ENCODE peak calls at places on chromosomes 13 and 19, in eight cellular contexts. N, E, D, Y, J, P, G and C are unnamed samples.

GRCh38 chr19:45470147-45471081 is 2.6 kb downstream of the FOSB start:
- DNase-seq in N (peak; percentile 35), E (no peak), D (no peak), Y (peak; percentile 21), J (no peak), P (no peak), G (peak; percentile 64), C (no peak)

GRCh38 chr13:67238277-67238859 is 8.2 kb upstream of the PCDH9 start:
- DNase-seq in N (no peak), E (no peak), D (no peak), Y (no peak), J (no peak), P (no peak), G (no peak), C (no peak)

GRCh38 chr19:16367269-16367683 is 42.6 kb downstream of the KLF2 start:
- DNase-seq in N (no peak), E (no peak), D (no peak), Y (no peak), J (peak; percentile 90), P (no peak), G (no peak), C (no peak)

GRCh38 chr19:17327654-17328516 is 6.8 kb downstream of the ANO8 start:
- DNase-seq in N (peak; percentile 77), E (peak; percentile 87), D (peak; percentile 61), Y (peak; percentile 96), J (no peak), P (no peak), G (peak; percentile 91), C (no peak)

GRCh38 chr19:18777725-18778389 is 13.2 kb downstream of the COMP start:
- DNase-seq in N (no peak), E (no peak), D (no peak), Y (no peak), J (no peak), P (no peak), G (no peak), C (no peak)

GRCh38 chr13:113937497-113938140 is 36.3 kb downstream of the C13orf46 start:
- DNase-seq in N (no peak), E (no peak), D (no peak), Y (no peak), J (no peak), P (no peak), G (no peak), C (no peak)

GRCh38 chr19:34393031-34393430 is 11.2 kb upstream of the PDCD2L start:
- DNase-seq in N (no peak), E (no peak), D (no peak), Y (no peak), J (no peak), P (no peak), G (no peak), C (no peak)

GRCh38 chr19:10288662-10289166 is 1.0 kb upstream of the ICAM5 start:
- DNase-seq in N (no peak), E (no peak), D (no peak), Y (no peak), J (no peak), P (no peak), G (no peak), C (peak; percentile 46)

GRCh38 chr19:5434970-5435641 is 20.1 kb upstream of the ZNRF4 start:
- DNase-seq in N (no peak), E (no peak), D (no peak), Y (no peak), J (no peak), P (no peak), G (peak; percentile 37), C (peak; percentile 97)

GRCh38 chr13:44578064-44578394 is 1.9 kb upstream of the TSC22D1 start:
- DNase-seq in N (no peak), E (no peak), D (no peak), Y (no peak), J (no peak), P (no peak), G (no peak), C (no peak)

GRCh38 chr19:7509625-7510024 is 6.3 kb upstream of the ZNF358 start:
- DNase-seq in N (no peak), E (no peak), D (no peak), Y (no peak), J (no peak), P (no peak), G (no peak), C (no peak)

GRCh38 chr19:54551293-54551692 is 22.3 kb upstream of the LILRA2 start:
- DNase-seq in N (no peak), E (no peak), D (no peak), Y (no peak), J (peak; percentile 67), P (no peak), G (no peak), C (no peak)

GRCh38 chr19:17706750-17707181 is 12.5 kb upstream of the MAP1S start:
- DNase-seq in N (no peak), E (no peak), D (no peak), Y (no peak), J (no peak), P (no peak), G (no peak), C (no peak)

GRCh38 chr19:5828661-5829566 is 10.6 kb downstream of the FUT6 start:
- DNase-seq in N (peak; percentile 64), E (no peak), D (peak; percentile 34), Y (peak; percentile 27), J (no peak), P (no peak), G (no peak), C (no peak)

GRCh38 chr19:52464798-52465470 is 11.6 kb downstream of the ZNF578 start:
- DNase-seq in N (no peak), E (no peak), D (no peak), Y (no peak), J (no peak), P (no peak), G (no peak), C (no peak)

GRCh38 chr13:96053003-96053703 is at the start of gene UGGT2:
- DNase-seq in N (peak; percentile 97), E (peak; percentile 93), D (peak; percentile 93), Y (peak; percentile 97), J (peak; percentile 64), P (peak; percentile 98), G (peak; percentile 96), C (peak; percentile 98)

GRCh38 chr19:34220472-34221063 is 33.8 kb upstream of the GARRE1 start:
- DNase-seq in N (peak; percentile 77), E (peak; percentile 57), D (peak; percentile 48), Y (peak; percentile 76), J (no peak), P (peak; percentile 87), G (peak; percentile 75), C (no peak)

GRCh38 chr13:75197803-75198202 is 284.2 kb downstream of the TBC1D4 start:
- DNase-seq in N (no peak), E (no peak), D (no peak), Y (no peak), J (no peak), P (no peak), G (no peak), C (no peak)

GRCh38 chr13:71360041-71360440 is 507.0 kb downstream of the DACH1 start:
- DNase-seq in N (no peak), E (no peak), D (no peak), Y (no peak), J (no peak), P (no peak), G (no peak), C (no peak)

DNA sequence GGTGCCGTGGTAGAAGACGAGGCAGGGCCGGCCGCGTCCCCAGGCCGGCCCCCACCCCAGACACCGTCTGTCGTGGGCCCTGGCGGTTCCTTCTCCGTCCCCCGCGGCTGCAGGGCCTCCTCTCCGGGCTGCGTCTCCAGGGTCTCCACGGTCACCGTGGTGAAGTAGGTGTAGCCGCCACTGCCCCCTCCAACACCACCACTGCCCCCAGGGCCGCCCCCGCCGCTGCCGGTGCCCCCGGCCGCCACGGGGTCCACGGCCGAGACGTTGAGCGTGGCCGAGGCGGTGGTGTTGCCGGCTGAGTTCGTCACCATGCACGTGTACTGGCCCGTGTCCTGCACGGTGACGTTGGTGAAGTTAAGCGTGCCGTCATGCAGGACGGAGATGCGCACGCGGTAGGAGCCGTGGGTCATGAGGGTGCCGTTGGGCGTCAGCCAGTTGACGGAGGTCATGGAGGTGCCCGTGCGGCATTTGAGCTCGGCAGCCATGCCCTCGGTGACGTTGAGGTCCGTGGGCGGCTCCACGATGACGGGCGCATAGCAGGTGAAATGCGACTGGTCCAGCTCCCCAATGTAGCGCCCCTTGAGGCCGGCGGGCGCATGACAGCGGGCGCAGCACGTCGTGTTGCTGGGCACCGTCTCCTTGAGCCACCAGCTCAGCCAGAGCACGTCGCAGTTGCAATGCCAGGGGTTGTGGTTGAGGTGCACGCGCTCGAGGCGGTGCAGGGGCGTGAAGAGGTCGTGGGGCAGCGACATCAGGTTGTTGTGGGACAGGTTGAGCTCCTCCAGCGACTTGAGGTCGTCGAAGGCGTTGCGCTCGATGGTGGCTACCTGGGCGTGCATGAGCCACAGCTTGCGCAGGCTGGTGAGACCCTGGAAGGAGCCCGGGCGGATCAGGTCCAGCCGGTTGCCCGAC is 4.6 kb upstream of the ASPDH start:
- DNase-seq in N (no peak), E (no peak), D (no peak), Y (no peak), J (no peak), P (no peak), G (no peak), C (no peak)
- TF ChIP-seq POLR2A in N (no peak), E (no peak), D (no peak), Y (no peak), J (peak; percentile 47), P (no peak), G (no peak), C (no peak)

GRCh38 chr13:112583592-112584277 is 4.2 kb downstream of the TUBGCP3 start:
- DNase-seq in N (no peak), E (no peak), D (no peak), Y (no peak), J (no peak), P (no peak), G (no peak), C (no peak)
- TF ChIP-seq POLR2A in N (no peak), E (no peak), D (no peak), Y (no peak), J (no peak), P (no peak), G (no peak), C (no peak)

GRCh38 chr13:46168818-46169217 is 13.2 kb downstream of the LCP1 start:
- DNase-seq in N (no peak), E (no peak), D (no peak), Y (no peak), J (no peak), P (no peak), G (no peak), C (no peak)

GRCh38 chr13:46166947-46167610 is 14.9 kb downstream of the LCP1 start:
- DNase-seq in N (no peak), E (no peak), D (no peak), Y (no peak), J (no peak), P (no peak), G (no peak), C (no peak)

GRCh38 chr13:46166221-46166584 is 15.8 kb downstream of the LCP1 start:
- DNase-seq in N (no peak), E (no peak), D (no peak), Y (no peak), J (no peak), P (no peak), G (no peak), C (no peak)

GRCh38 chr13:46170268-46170667 is 11.7 kb downstream of the LCP1 start:
- DNase-seq in N (peak; percentile 63), E (no peak), D (no peak), Y (no peak), J (no peak), P (no peak), G (no peak), C (no peak)

GRCh38 chr13:46168341-46168740 is 13.6 kb downstream of the LCP1 start:
- DNase-seq in N (no peak), E (no peak), D (peak; percentile 66), Y (no peak), J (no peak), P (no peak), G (no peak), C (no peak)
- TF ChIP-seq POLR2A in N (no peak), E (no peak), D (no peak), Y (no peak), J (peak; percentile 72), P (no peak), G (no peak), C (no peak)

GRCh38 chr19:14107581-14108461 is 9.7 kb downstream of the PRKACA start:
- DNase-seq in N (no peak), E (no peak), D (no peak), Y (no peak), J (no peak), P (no peak), G (peak; percentile 86), C (no peak)
- TF ChIP-seq POLR2A in N (no peak), E (no peak), D (no peak), Y (no peak), J (no peak), P (no peak), G (no peak), C (no peak)